ENCODE peak calls at places on chromosomes 4 and X, in eight cellular contexts. T is uterus; C is activated CD8-positive, alpha-beta memory T cell treated with anti-CD3 and anti-CD28 coated beads for 1 hour; O is HT-29; S is HFFc6; W is mesenchymal stem cell; A is stimulated activated CD4-positive, alpha-beta T cell treated with anti-CD3 and anti-CD28 coated beads, TNF-alpha, amount 100 ng/mL, for 48 hours; M is NCI-H774. X is an unnamed sample.

GRCh38 chrX:39773150-39773549 is 324.6 kb downstream of the BCOR start:
- DNase-seq in C (no peak), T (no peak), A (no peak), S (no peak), O (no peak), W (no peak), M (no peak), X (no peak)

GRCh38 chr4:159077702-159078495 is 25.0 kb upstream of the RAPGEF2 start:
- DNase-seq in S (no peak), T (no peak), M (no peak), O (peak; percentile 41), W (no peak), A (no peak), C (no peak), X (no peak)

GRCh38 chr4:126748736-126749135 is 884.0 kb upstream of the INTU start:
- DNase-seq in W (peak; percentile 27), O (no peak), S (no peak), C (no peak), A (no peak), M (no peak), T (no peak), X (no peak)

GRCh38 chr4:76105652-76106051 is 31.1 kb downstream of the ART3 start:
- DNase-seq in M (no peak), O (peak; percentile 36), A (no peak), S (no peak), W (no peak), C (no peak), T (no peak), X (no peak)

GRCh38 chrX:41022579-41022978 is 62.7 kb upstream of the USP9X start:
- DNase-seq in C (no peak), M (no peak), O (peak; percentile 57), S (peak; percentile 32), T (no peak), W (no peak), A (no peak), X (no peak)

GRCh38 chr4:176548571-176548970 is 228.8 kb downstream of the SPCS3 start:
- DNase-seq in S (peak; percentile 67), M (no peak), T (no peak), W (peak; percentile 59), C (no peak), A (no peak), O (no peak), X (peak; percentile 36)

GRCh38 chr4:2932951-2933565 is 30.1 kb downstream of the NOP14 start:
- DNase-seq in O (peak; percentile 21), W (no peak), M (no peak), T (no peak), S (no peak), C (no peak), A (no peak), X (no peak)

GRCh38 chr4:58247792-58248191 is 1137.6 kb upstream of the IGFBP7 start:
- DNase-seq in M (no peak), O (peak; percentile 61), W (peak; percentile 45), A (no peak), T (no peak), C (no peak), S (no peak), X (no peak)